ENCODE peak calls at places on chromosomes 4 and X, in six cellular contexts. C, P, B, W, J and Q are unnamed samples.

GRCh38 chr4:88104902-88105610 is 53.4 kb downstream of the ABCG2 start:
- DNase-seq in C (no peak), P (no peak), B (peak), W (no peak), J (no peak), Q (no peak)

GRCh38 chrX:56968980-56969379 is 26.4 kb downstream of the SPIN3 start:
- DNase-seq in C (no peak), P (no peak), B (no peak), W (no peak), J (no peak), Q (no peak)

GRCh38 chr4:37989398-37990260 is 29.4 kb downstream of the PTTG2 start:
- DNase-seq in C (no peak), P (no peak), B (peak), W (no peak), J (no peak), Q (peak)

GRCh38 chr4:73964862-73965611 is 16.8 kb downstream of the PF4 start:
- DNase-seq in C (no peak), P (no peak), B (peak), W (peak), J (peak), Q (peak)

GRCh38 chr4:113951263-113951662 is 28.2 kb downstream of the ARSJ start:
- DNase-seq in C (no peak), P (no peak), B (no peak), W (no peak), J (no peak), Q (no peak)

GRCh38 chrX:40299028-40299479 is 201.3 kb upstream of the BCOR start:
- DNase-seq in C (no peak), P (no peak), B (peak), W (no peak), J (peak), Q (peak)

GRCh38 chr4:105551968-105552746 is at the start of gene ARHGEF38:
- DNase-seq in C (no peak), P (no peak), B (no peak), W (no peak), J (no peak), Q (no peak)

GRCh38 chr4:87589531-87589930 is 18.8 kb upstream of the DSPP start:
- DNase-seq in C (no peak), P (no peak), B (no peak), W (no peak), J (no peak), Q (peak)

GRCh38 chr4:109046549-109047171 is 255.8 kb downstream of the COL25A1 start:
- DNase-seq in C (no peak), P (no peak), B (peak), W (peak), J (peak), Q (no peak)

GRCh38 chr4:98522062-98522461 is 136.3 kb downstream of the TSPAN5 start:
- DNase-seq in C (no peak), P (no peak), B (peak), W (no peak), J (no peak), Q (no peak)

GRCh38 chrX:37745835-37746234 is 34.0 kb upstream of the CYBB start:
- DNase-seq in C (no peak), P (no peak), B (no peak), W (no peak), J (no peak), Q (no peak)

GRCh38 chrX:103376118-103376978 is at the start of gene BEX3:
- DNase-seq in C (peak), P (no peak), B (peak), W (peak), J (no peak), Q (no peak)

GRCh38 chr4:141599853-141600252 is 36.5 kb upstream of the IL15 start:
- DNase-seq in C (no peak), P (no peak), B (no peak), W (no peak), J (no peak), Q (no peak)

GRCh38 chr4:8435656-8436121 is 4.8 kb downstream of the ACOX3 start:
- DNase-seq in C (no peak), P (peak), B (peak), W (no peak), J (peak), Q (no peak)

GRCh38 chr4:20026456-20026855 is 225.2 kb upstream of the SLIT2 start:
- DNase-seq in C (no peak), P (no peak), B (no peak), W (no peak), J (no peak), Q (no peak)

GRCh38 chrX:17597836-17598434 is 139.4 kb upstream of the SCML1 start:
- DNase-seq in C (no peak), P (no peak), B (peak), W (no peak), J (no peak), Q (no peak)

GRCh38 chr4:164203476-164203875 is 550.5 kb upstream of the SMIM31 start:
- DNase-seq in C (no peak), P (no peak), B (no peak), W (no peak), J (no peak), Q (no peak)

GRCh38 chr4:8072235-8072968 is 86.2 kb downstream of the ABLIM2 start:
- DNase-seq in C (no peak), P (no peak), B (no peak), W (no peak), J (no peak), Q (no peak)

GRCh38 chr4:88335092-88335665 is 43.5 kb upstream of the HERC6 start:
- DNase-seq in C (no peak), P (no peak), B (no peak), W (peak), J (peak), Q (no peak)

GRCh38 chr4:9894604-9895361 is 113.3 kb downstream of the DRD5 start:
- DNase-seq in C (no peak), P (no peak), B (no peak), W (no peak), J (no peak), Q (no peak)

GRCh38 chr4:88599298-88599697 is 7.0 kb downstream of the HERC3 start:
- DNase-seq in C (no peak), P (no peak), B (peak), W (no peak), J (no peak), Q (no peak)

GRCh38 chr4:165355900-165356300 is 22.9 kb upstream of the CPE start:
- DNase-seq in C (no peak), P (no peak), B (peak), W (peak), J (peak), Q (peak)

GRCh38 chrX:153958605-153959004 is 13.0 kb downstream of the HCFC1 start:
- DNase-seq in C (no peak), P (no peak), B (no peak), W (no peak), J (no peak), Q (no peak)

GRCh38 chr4:6771229-6771671 is 11.3 kb upstream of the KIAA0232 start:
- DNase-seq in C (no peak), P (no peak), B (no peak), W (no peak), J (no peak), Q (no peak)

GRCh38 chr4:40601641-40602040 is 28.0 kb downstream of the RBM47 start:
- DNase-seq in C (no peak), P (no peak), B (no peak), W (no peak), J (no peak), Q (peak)

GRCh38 chrX:31038585-31039326 is 33.1 kb downstream of the FTHL17 start:
- DNase-seq in C (peak), P (no peak), B (peak), W (peak), J (peak), Q (peak)

GRCh38 chr4:71814433-71814832 is 30.6 kb upstream of the GC start:
- DNase-seq in C (no peak), P (no peak), B (no peak), W (no peak), J (peak), Q (peak)

GRCh38 chr4:21901831-21902230 is 46.7 kb downstream of the KCNIP4 start:
- DNase-seq in C (no peak), P (no peak), B (no peak), W (no peak), J (no peak), Q (no peak)

GRCh38 chr4:8050180-8050554 is 108.4 kb downstream of the ABLIM2 start:
- DNase-seq in C (no peak), P (no peak), B (no peak), W (no peak), J (no peak), Q (no peak)

GRCh38 chr4:113435893-113436292 is 325.6 kb downstream of the CAMK2D start:
- DNase-seq in C (no peak), P (no peak), B (peak), W (no peak), J (no peak), Q (peak)

GRCh38 chrX:2316534-2316933 is 184.2 kb downstream of the DHRSX start:
- DNase-seq in C (no peak), P (no peak), B (no peak), W (peak), J (no peak), Q (no peak)

GRCh38 chr4:102566426-102566825 is 65.3 kb downstream of the NFKB1 start:
- DNase-seq in C (no peak), P (no peak), B (no peak), W (no peak), J (no peak), Q (no peak)

GRCh38 chr4:29541757-29542156 is 1178.4 kb upstream of the PCDH7 start:
- DNase-seq in C (no peak), P (no peak), B (no peak), W (no peak), J (no peak), Q (no peak)
- TF ChIP-seq MYC in C (no peak), P (no peak), B (no peak), W (no peak), J (no peak), Q (no peak)

GRCh38 chrX:10108288-10108687 is 48.5 kb upstream of the CLCN4 start:
- DNase-seq in C (no peak), P (no peak), B (no peak), W (no peak), J (no peak), Q (no peak)
- TF ChIP-seq MYC in C (no peak), P (no peak), B (no peak), W (no peak), J (no peak), Q (no peak)

DNA sequence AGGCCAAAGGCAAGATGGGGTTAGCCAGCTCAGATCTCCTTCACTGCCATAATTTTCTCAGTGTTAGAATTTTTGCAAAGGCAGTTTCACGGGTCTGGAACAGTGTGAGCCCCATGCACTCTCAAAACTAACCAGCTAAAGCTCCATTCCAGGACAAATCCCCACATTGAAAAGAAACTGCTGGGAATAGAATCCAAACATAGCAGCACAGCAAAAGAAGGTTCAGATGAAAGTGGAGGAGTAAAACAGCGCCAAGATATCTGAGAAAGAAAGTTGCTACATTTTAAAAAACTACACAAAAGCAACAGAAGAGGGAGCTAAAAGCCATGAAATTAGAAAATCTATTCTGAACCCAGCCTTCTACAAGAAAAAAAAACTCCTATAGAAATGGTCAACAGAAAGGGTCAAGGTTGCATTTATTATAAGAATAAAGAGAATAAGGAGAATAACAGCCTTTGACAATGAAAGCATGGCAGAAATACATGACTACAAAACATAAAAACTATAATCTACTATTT is 39.6 kb upstream of the SLC7A3 start:
- DNase-seq in C (peak), P (no peak), B (peak), W (peak), J (peak), Q (peak)
- TF ChIP-seq MYC in C (no peak), P (no peak), B (no peak), W (no peak), J (no peak), Q (no peak)

GRCh38 chr4:122772311-122772710 is 39.8 kb downstream of the BBS12 start:
- DNase-seq in C (no peak), P (no peak), B (no peak), W (no peak), J (no peak), Q (no peak)
- TF ChIP-seq MYC in C (no peak), P (no peak), B (no peak), W (no peak), J (no peak), Q (no peak)